ENCODE peak calls at places on chromosomes 4 and X, in four cellular contexts. L, C, W and D are unnamed samples.

GRCh38 chrX:55161581-55161980 is 58.6 kb upstream of the PAGE5 start:
- DNase-seq in L (no peak), C (no peak), W (no peak), D (no peak)

GRCh38 chr4:42339935-42340406 is 57.3 kb upstream of the SHISA3 start:
- DNase-seq in L (no peak), C (no peak), W (no peak), D (no peak)

GRCh38 chr4:16118090-16118489 is 34.3 kb upstream of the PROM1 start:
- DNase-seq in L (no peak), C (no peak), W (no peak), D (no peak)

GRCh38 chr4:126850286-126850685 is 782.5 kb upstream of the INTU start:
- DNase-seq in L (no peak), C (no peak), W (no peak), D (no peak)

GRCh38 chr4:127484101-127484500 is 148.7 kb upstream of the INTU start:
- DNase-seq in L (no peak), C (no peak), W (no peak), D (no peak)

GRCh38 chrX:71493111-71493613 is 39.7 kb upstream of the OGT start:
- DNase-seq in L (no peak), C (peak; percentile 14), W (peak; percentile 6), D (no peak)

GRCh38 chr4:151324449-151325319 is 721 bp downstream of the SH3D19 start:
- DNase-seq in L (peak; percentile 71), C (no peak), W (peak; percentile 99), D (no peak)

GRCh38 chrX:9560219-9560618 is 95.4 kb downstream of the TBL1X start:
- DNase-seq in L (no peak), C (no peak), W (no peak), D (no peak)

GRCh38 chr4:78299565-78299972 is 242.4 kb downstream of the FRAS1 start:
- DNase-seq in L (no peak), C (no peak), W (peak; percentile 30), D (no peak)

GRCh38 chrX:45751156-45751555 is 550.5 kb upstream of the DIPK2B start:
- DNase-seq in L (no peak), C (no peak), W (no peak), D (no peak)

GRCh38 chrX:134484039-134484438 is 24.1 kb downstream of the HPRT1 start:
- DNase-seq in L (no peak), C (no peak), W (peak; percentile 15), D (no peak)

GRCh38 chrX:84153538-84153937 is 34.5 kb downstream of the RPS6KA6 start:
- DNase-seq in L (no peak), C (no peak), W (no peak), D (no peak)

GRCh38 chrX:2578864-2579263 is 78.1 kb upstream of the DHRSX start:
- DNase-seq in L (no peak), C (no peak), W (peak; percentile 31), D (no peak)
- TF ChIP-seq CTCF in L (no peak), C (no peak), W (no peak), D (no peak)

GRCh38 chrX:115595049-115595448 is 34.1 kb downstream of the PLS3 start:
- DNase-seq in L (no peak), C (no peak), W (no peak), D (no peak)
- TF ChIP-seq POLR2A in L (no peak), C (no peak), W (no peak), D (no peak)

DNA sequence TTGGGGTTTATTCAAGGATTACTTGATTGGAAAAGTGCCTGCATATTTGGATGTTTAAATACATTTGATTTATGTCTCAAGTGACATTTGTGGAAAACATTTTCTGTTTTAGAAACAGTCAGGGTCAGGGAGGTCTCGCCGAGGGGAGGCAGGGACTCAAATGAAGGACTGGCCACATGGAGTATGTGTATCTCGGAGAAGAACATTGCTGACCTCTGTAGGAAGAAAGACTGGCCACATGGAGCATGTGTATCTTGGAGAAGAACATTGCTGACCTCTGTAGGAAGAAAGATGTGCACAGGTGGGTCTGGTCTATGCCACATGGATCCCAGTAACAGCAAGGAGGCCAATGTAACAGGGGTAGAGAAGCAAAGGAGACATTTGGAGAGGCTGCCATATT is 233.6 kb downstream of the TRIML1 start:
- DNase-seq in L (no peak), C (no peak), W (peak; percentile 25), D (no peak)
- TF ChIP-seq CTCF in L (peak; percentile 31), C (no peak), W (peak; percentile 33), D (no peak)

GRCh38 chr4:185564355-185564754 is 29.0 kb upstream of the PDLIM3 start:
- DNase-seq in L (no peak), C (no peak), W (no peak), D (no peak)
- TF ChIP-seq POLR2A in L (no peak), C (no peak), W (no peak), D (no peak)

GRCh38 chr4:121462660-121463261 is 81.9 kb upstream of the QRFPR start:
- DNase-seq in L (no peak), C (no peak), W (peak; percentile 57), D (no peak)
- TF ChIP-seq CTCF in L (peak; percentile 73), C (peak; percentile 56), W (peak; percentile 71), D (no peak)

DNA sequence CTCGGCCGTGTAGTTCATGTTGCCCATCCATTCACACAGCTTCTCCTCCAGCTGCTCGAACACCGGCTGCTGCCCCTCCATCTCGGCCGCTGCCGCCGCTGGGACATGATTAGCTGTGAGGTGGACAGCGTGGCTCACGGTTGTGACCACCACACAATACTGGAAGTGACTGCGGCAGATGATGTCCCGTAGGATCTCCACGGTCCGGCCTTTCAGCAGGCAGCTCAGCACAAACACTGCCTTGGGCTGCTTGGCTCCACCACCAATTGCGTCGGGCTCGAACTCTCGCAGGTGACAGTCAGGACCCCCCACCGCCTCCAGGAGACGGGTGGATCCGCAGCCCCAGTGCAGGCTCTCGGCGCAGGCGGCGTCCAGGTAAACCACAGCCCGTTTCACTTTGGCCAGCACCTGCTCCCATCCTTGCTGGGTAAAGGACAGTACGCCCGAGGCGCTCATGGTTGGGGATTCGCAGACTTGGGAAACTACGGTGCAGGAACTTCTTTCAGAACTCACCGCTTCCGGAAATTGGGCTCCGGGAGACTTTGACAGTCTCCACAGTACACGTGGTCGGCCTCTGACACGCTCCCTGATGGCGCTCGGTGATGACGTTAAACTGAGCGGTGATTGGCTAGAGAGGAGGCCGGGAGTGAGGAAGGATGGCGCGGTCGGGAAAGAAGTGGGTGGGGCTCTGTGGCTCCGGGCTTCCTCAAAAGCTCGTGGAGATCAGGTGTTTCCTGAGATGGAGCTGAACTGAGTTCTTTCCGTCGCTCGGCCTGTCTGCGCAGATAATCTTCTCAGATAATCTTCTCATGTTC is at the start of gene SCFD2:
- DNase-seq in L (peak; percentile 97), C (peak; percentile 98), W (peak; percentile 96), D (peak; percentile 89)
- TF ChIP-seq POLR2A in L (peak; percentile 32), C (no peak), W (peak; percentile 76), D (no peak)